ENCODE peak calls at places on chromosomes 3 and 15, in four cellular contexts. R is K562, K is GM12878, S is HL-60. F is an unnamed sample.

GRCh38 chr15:95812491-95812890 is 518.0 kb upstream of the NR2F2 start:
- DNase-seq in S (no peak), R (no peak), K (no peak), F (no peak)

GRCh38 chr15:71397377-71397776 is 282.1 kb downstream of the THSD4 start:
- DNase-seq in S (no peak), R (no peak), K (no peak), F (no peak)

GRCh38 chr3:127038923-127039581 is 56.1 kb downstream of the PLXNA1 start:
- DNase-seq in K (no peak), S (no peak), R (no peak), F (no peak)

GRCh38 chr3:154862265-154862664 is 217.9 kb upstream of the MME start:
- DNase-seq in K (no peak), S (no peak), R (no peak), F (no peak)

GRCh38 chr15:98403569-98403968 is 244.8 kb upstream of the IGF1R start:
- DNase-seq in R (no peak), S (no peak), K (no peak), F (no peak)

GRCh38 chr3:51544011-51544775 is 5.7 kb downstream of the RAD54L2 start:
- DNase-seq in S (no peak), K (no peak), R (no peak), F (no peak)

GRCh38 chr3:40299721-40300335 is 9.7 kb upstream of the EIF1B start:
- DNase-seq in R (no peak), S (peak), K (no peak), F (no peak)

GRCh38 chr3:113746955-113747718 is at the start of gene ATP6V1A:
- DNase-seq in K (no peak), R (peak), S (peak), F (peak)

GRCh38 chr3:125058959-125059358 is 3.2 kb upstream of the HEG1 start:
- DNase-seq in R (no peak), K (no peak), S (no peak), F (no peak)

GRCh38 chr3:4983739-4984510 is 4.7 kb downstream of the BHLHE40 start:
- DNase-seq in S (no peak), K (peak), R (peak), F (peak)

GRCh38 chr3:53318522-53318921 is 28.8 kb downstream of the DCP1A start:
- DNase-seq in K (no peak), S (no peak), R (no peak), F (no peak)

GRCh38 chr3:13108861-13109260 is 35.6 kb upstream of the IQSEC1 start:
- DNase-seq in K (no peak), R (no peak), S (no peak), F (no peak)

GRCh38 chr15:61946778-61947177 is 113.5 kb downstream of the VPS13C start:
- DNase-seq in S (no peak), R (no peak), K (no peak), F (no peak)

GRCh38 chr3:16171009-16171408 is 3.5 kb upstream of the GALNT15 start:
- DNase-seq in K (no peak), S (no peak), R (no peak), F (no peak)

GRCh38 chr3:52372822-52373504 is 56.8 kb downstream of the DNAH1 start:
- DNase-seq in K (no peak), S (peak), R (peak), F (peak)

GRCh38 chr3:13493867-13494441 is 13.8 kb downstream of the HDAC11 start:
- DNase-seq in K (no peak), R (no peak), S (no peak), F (no peak)

GRCh38 chr3:130820976-130821375 is 72.9 kb upstream of the ATP2C1 start:
- DNase-seq in K (no peak), R (no peak), S (peak), F (no peak)

GRCh38 chr3:136134091-136134490 is 62.0 kb downstream of the MSL2 start:
- DNase-seq in S (no peak), R (no peak), K (no peak), F (no peak)

DNA sequence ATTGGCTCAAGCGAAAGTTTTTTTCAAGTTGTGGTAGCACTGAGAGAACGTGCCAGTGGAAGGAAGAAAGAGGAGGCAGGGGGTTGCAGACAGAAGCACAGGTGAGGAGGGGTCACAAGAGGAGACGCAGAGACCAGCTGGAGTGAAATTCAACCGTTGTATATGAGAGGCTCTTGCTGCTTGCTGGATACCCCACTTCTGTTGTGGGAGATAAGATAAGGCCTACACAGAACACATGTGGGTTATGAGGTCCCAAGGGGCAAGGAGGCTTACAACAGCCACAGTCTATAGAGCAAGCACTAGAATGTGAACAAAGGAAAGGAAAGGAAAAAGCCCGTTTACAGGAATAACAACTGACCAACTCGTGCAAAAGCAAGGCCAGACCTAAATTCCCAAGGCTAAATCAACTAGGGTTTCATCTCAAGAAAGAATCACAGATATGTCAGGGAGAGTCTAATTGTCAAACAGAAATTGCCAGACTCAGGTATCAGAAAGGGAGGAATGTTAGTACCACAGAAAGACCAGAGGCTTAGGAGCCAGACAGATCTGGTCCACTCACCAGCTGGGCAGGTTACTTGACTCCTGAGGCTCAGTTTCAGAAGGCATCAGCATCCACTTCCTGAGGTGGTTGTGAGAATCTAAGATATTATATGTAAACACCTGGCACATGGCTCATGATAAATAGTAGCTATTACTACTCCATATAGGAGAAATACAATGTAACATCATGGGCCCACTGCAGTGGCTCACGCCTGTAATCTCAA is 60.9 kb downstream of the MSL2 start:
- DNase-seq in R (peak), S (peak), K (no peak), F (no peak)
- TF ChIP-seq SPI1 in R (no peak), S (no peak), K (no peak), F (no peak)

GRCh38 chr15:68939501-68939900 is 9.2 kb downstream of the SPESP1 start:
- DNase-seq in S (no peak), K (no peak), R (no peak), F (no peak)
- TF ChIP-seq SPI1 in S (no peak), K (no peak), R (no peak), F (no peak)

DNA sequence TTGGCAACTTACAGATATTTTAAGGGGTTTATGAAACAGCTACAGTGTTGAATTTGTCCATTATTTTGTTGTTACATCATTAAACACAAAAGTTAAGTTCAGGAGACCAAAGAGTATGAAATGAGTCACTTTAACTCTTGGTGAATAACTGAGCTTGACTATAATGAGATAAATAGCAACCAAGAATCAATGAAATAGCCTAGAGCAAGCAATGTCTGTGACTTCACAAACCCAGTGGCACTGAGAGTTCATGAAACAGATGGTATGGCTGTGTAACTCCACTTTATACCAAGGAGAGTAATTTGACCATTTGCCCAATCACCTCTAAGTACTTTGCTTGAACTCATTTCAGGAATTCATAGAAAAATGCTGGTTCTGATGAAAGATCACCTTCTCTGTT is 169.6 kb upstream of the GADL1 start:
- DNase-seq in R (no peak), K (no peak), S (no peak), F (no peak)
- TF ChIP-seq SPI1 in R (no peak), K (no peak), S (no peak), F (no peak)

GRCh38 chr3:99332726-99333125 is 305.7 kb upstream of the COL8A1 start:
- DNase-seq in K (no peak), R (no peak), S (no peak), F (no peak)
- TF ChIP-seq SPI1 in K (no peak), R (no peak), S (no peak), F (no peak)

DNA sequence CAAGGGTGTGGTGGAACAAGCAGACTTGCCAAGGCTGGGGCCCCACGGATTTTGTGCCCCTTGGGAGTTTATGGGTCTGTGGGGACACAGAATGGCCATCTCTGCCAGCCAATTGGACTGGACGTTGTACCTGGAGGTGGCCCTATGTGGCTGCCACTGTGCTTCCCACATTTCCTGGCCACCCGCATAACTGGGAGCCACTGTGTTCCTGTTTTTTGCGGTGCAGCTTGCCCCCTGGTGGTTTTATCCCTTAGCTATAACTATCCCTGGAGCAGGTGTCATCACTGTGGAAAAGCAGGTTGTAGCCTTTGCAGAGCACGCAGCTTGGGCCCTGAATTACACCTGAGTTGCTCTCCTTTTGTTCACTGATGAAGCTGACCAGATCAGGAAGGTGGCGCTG is 306.3 kb downstream of the ZPLD1 start:
- DNase-seq in S (no peak), K (no peak), R (no peak), F (no peak)
- TF ChIP-seq SPI1 in S (no peak), K (no peak), R (no peak), F (no peak)

DNA sequence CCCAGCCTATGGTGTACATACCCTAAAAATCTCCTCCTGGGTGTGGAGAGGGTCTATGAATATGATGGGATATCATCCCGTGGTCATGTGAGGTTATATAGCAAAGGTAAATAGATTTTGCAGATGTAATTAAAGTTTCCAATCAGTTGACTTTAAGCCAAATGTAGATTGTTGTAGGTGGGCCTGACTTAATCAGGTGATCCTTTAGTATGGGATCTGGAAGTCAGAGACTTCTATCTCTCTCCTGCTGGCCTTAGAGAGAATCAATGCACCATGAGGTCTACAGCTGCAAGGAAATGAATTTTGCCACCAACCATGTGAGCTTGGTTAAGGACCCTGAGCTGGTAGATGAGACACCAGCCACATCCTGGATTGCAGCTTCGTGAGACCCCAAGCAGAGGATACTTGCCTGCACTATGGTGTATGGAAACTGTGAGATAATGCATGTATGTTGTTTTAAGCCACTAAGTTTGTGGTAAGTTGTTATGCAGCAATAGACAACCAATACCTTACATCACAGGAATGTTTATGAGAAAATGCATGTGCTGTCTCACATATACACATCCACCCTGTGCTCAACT is 137.1 kb upstream of the SLC6A11 start:
- DNase-seq in K (no peak), S (no peak), R (no peak), F (no peak)
- TF ChIP-seq SPI1 in K (no peak), S (no peak), R (no peak), F (no peak)

GRCh38 chr3:185925353-185925752 is 12.5 kb downstream of the TRA2B start:
- DNase-seq in K (no peak), R (no peak), S (no peak), F (no peak)

GRCh38 chr3:185927501-185928200 is 10.2 kb downstream of the TRA2B start:
- DNase-seq in R (no peak), S (no peak), K (no peak), F (no peak)

GRCh38 chr3:185924375-185924774 is 13.4 kb downstream of the TRA2B start:
- DNase-seq in S (no peak), K (no peak), R (no peak), F (no peak)

GRCh38 chr3:185928532-185928931 is 9.3 kb downstream of the TRA2B start:
- DNase-seq in R (no peak), K (no peak), S (no peak), F (no peak)

DNA sequence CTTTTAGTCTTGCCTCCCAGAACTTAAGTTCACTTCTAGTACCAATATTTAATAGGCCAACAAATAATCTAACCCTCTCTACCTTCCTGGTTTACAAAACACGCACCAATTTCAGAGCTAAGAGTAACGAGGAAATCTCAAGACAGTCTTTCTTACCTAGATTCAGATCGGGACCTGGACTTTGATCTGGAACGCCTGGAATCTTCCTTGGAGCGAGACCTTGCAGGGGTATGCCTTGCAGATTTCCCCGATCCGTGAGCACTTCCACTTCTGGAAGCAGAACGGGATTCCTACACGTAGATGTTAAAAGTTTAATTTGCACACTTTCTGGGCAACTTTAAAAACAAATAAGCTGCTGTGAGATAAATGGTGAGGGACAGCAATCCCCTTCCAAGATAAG is 11.4 kb downstream of the TRA2B start:
- DNase-seq in S (no peak), R (no peak), K (no peak), F (no peak)
- TF ChIP-seq SPI1 in S (no peak), R (no peak), K (no peak), F (no peak)

GRCh38 chr3:24591661-24592555 is 97.3 kb upstream of the THRB start:
- DNase-seq in R (no peak), K (no peak), S (no peak), F (no peak)
- TF ChIP-seq SPI1 in R (no peak), K (no peak), S (no peak), F (no peak)